ENCODE peak calls at places on chromosome X, in seven cellular contexts. One of them, this sample, is unnamed.

GRCh38 chrX:119503484-119503861 is 35.2 kb downstream of the SLC25A5 start:
- DNase-seq in GM12891: no peak
- DNase-seq in T-helper 1 cell: no peak
- DNase-seq in Kasumi-1: no peak
- DNase-seq in stimulated activated CD4-positive, alpha-beta T cell treated with anti-CD3 and anti-CD28 coated beads, Interleukin-1b, Interleukin-23, amount 100 ng/mL, for 1 hour: no peak
- DNase-seq in GM20000: no peak
- DNase-seq in NCI-H1417: no peak
- DNase-seq in this sample: no peak

GRCh38 chrX:77422886-77423648 is 24.1 kb upstream of the FGF16 start:
- DNase-seq in GM12891: no peak
- DNase-seq in T-helper 1 cell: no peak
- DNase-seq in Kasumi-1: peak
- DNase-seq in stimulated activated CD4-positive, alpha-beta T cell treated with anti-CD3 and anti-CD28 coated beads, Interleukin-1b, Interleukin-23, amount 100 ng/mL, for 1 hour: no peak
- DNase-seq in GM20000: no peak
- DNase-seq in NCI-H1417: no peak
- DNase-seq in this sample: no peak

GRCh38 chrX:155115174-155115830 is 44.0 kb downstream of the BRCC3 start:
- DNase-seq in GM12891: no peak
- DNase-seq in T-helper 1 cell: no peak
- DNase-seq in Kasumi-1: no peak
- DNase-seq in stimulated activated CD4-positive, alpha-beta T cell treated with anti-CD3 and anti-CD28 coated beads, Interleukin-1b, Interleukin-23, amount 100 ng/mL, for 1 hour: no peak
- DNase-seq in GM20000: no peak
- DNase-seq in NCI-H1417: no peak
- DNase-seq in this sample: no peak

GRCh38 chrX:97685753-97686152 is 802.0 kb downstream of the RPA4 start:
- DNase-seq in GM12891: no peak
- DNase-seq in T-helper 1 cell: no peak
- DNase-seq in Kasumi-1: peak
- DNase-seq in stimulated activated CD4-positive, alpha-beta T cell treated with anti-CD3 and anti-CD28 coated beads, Interleukin-1b, Interleukin-23, amount 100 ng/mL, for 1 hour: no peak
- DNase-seq in GM20000: peak
- DNase-seq in NCI-H1417: no peak
- DNase-seq in this sample: no peak

GRCh38 chrX:39158801-39159657 is 357.8 kb downstream of the MID1IP1 start:
- DNase-seq in GM12891: no peak
- DNase-seq in T-helper 1 cell: no peak
- DNase-seq in Kasumi-1: peak
- DNase-seq in stimulated activated CD4-positive, alpha-beta T cell treated with anti-CD3 and anti-CD28 coated beads, Interleukin-1b, Interleukin-23, amount 100 ng/mL, for 1 hour: no peak
- DNase-seq in GM20000: no peak
- DNase-seq in NCI-H1417: peak
- DNase-seq in this sample: no peak

GRCh38 chrX:110172215-110172614 is 145.7 kb downstream of the AMMECR1 start:
- DNase-seq in GM12891: peak
- DNase-seq in T-helper 1 cell: no peak
- DNase-seq in Kasumi-1: no peak
- DNase-seq in stimulated activated CD4-positive, alpha-beta T cell treated with anti-CD3 and anti-CD28 coated beads, Interleukin-1b, Interleukin-23, amount 100 ng/mL, for 1 hour: no peak
- DNase-seq in GM20000: peak
- DNase-seq in NCI-H1417: no peak
- DNase-seq in this sample: peak

GRCh38 chrX:109886122-109886761 is 116.7 kb upstream of the TMEM164 start:
- DNase-seq in GM12891: no peak
- DNase-seq in T-helper 1 cell: no peak
- DNase-seq in Kasumi-1: peak
- DNase-seq in stimulated activated CD4-positive, alpha-beta T cell treated with anti-CD3 and anti-CD28 coated beads, Interleukin-1b, Interleukin-23, amount 100 ng/mL, for 1 hour: no peak
- DNase-seq in GM20000: peak
- DNase-seq in NCI-H1417: peak
- DNase-seq in this sample: no peak

GRCh38 chrX:38468758-38469157 is 92.6 kb upstream of the TSPAN7 start:
- DNase-seq in GM12891: no peak
- DNase-seq in T-helper 1 cell: no peak
- DNase-seq in Kasumi-1: no peak
- DNase-seq in stimulated activated CD4-positive, alpha-beta T cell treated with anti-CD3 and anti-CD28 coated beads, Interleukin-1b, Interleukin-23, amount 100 ng/mL, for 1 hour: no peak
- DNase-seq in GM20000: no peak
- DNase-seq in NCI-H1417: no peak
- DNase-seq in this sample: no peak

GRCh38 chrX:28609917-28610613 is 22.8 kb downstream of the IL1RAPL1 start:
- DNase-seq in GM12891: no peak
- DNase-seq in T-helper 1 cell: no peak
- DNase-seq in Kasumi-1: no peak
- DNase-seq in stimulated activated CD4-positive, alpha-beta T cell treated with anti-CD3 and anti-CD28 coated beads, Interleukin-1b, Interleukin-23, amount 100 ng/mL, for 1 hour: no peak
- DNase-seq in GM20000: no peak
- DNase-seq in NCI-H1417: no peak
- DNase-seq in this sample: no peak

GRCh38 chrX:78437621-78438020 is 110.2 kb upstream of the CYSLTR1 start:
- DNase-seq in GM12891: no peak
- DNase-seq in T-helper 1 cell: no peak
- DNase-seq in Kasumi-1: no peak
- DNase-seq in stimulated activated CD4-positive, alpha-beta T cell treated with anti-CD3 and anti-CD28 coated beads, Interleukin-1b, Interleukin-23, amount 100 ng/mL, for 1 hour: no peak
- DNase-seq in GM20000: no peak
- DNase-seq in NCI-H1417: no peak
- DNase-seq in this sample: no peak

GRCh38 chrX:115949900-115950822 is 220.4 kb upstream of the AGTR2 start:
- DNase-seq in GM12891: no peak
- DNase-seq in T-helper 1 cell: no peak
- DNase-seq in Kasumi-1: no peak
- DNase-seq in stimulated activated CD4-positive, alpha-beta T cell treated with anti-CD3 and anti-CD28 coated beads, Interleukin-1b, Interleukin-23, amount 100 ng/mL, for 1 hour: no peak
- DNase-seq in GM20000: no peak
- DNase-seq in NCI-H1417: peak
- DNase-seq in this sample: peak

GRCh38 chrX:154072192-154072591 is 25.3 kb downstream of the MECP2 start:
- DNase-seq in GM12891: no peak
- DNase-seq in T-helper 1 cell: no peak
- DNase-seq in Kasumi-1: no peak
- DNase-seq in stimulated activated CD4-positive, alpha-beta T cell treated with anti-CD3 and anti-CD28 coated beads, Interleukin-1b, Interleukin-23, amount 100 ng/mL, for 1 hour: no peak
- DNase-seq in GM20000: no peak
- DNase-seq in NCI-H1417: no peak
- DNase-seq in this sample: no peak

GRCh38 chrX:132809581-132809980 is 148.8 kb downstream of the HS6ST2 start:
- DNase-seq in GM12891: no peak
- DNase-seq in T-helper 1 cell: no peak
- DNase-seq in Kasumi-1: no peak
- DNase-seq in stimulated activated CD4-positive, alpha-beta T cell treated with anti-CD3 and anti-CD28 coated beads, Interleukin-1b, Interleukin-23, amount 100 ng/mL, for 1 hour: no peak
- DNase-seq in GM20000: no peak
- DNase-seq in NCI-H1417: no peak
- DNase-seq in this sample: no peak

GRCh38 chrX:70477734-70478075 is 33.1 kb downstream of the DLG3 start:
- DNase-seq in GM12891: no peak
- DNase-seq in T-helper 1 cell: no peak
- DNase-seq in Kasumi-1: no peak
- DNase-seq in stimulated activated CD4-positive, alpha-beta T cell treated with anti-CD3 and anti-CD28 coated beads, Interleukin-1b, Interleukin-23, amount 100 ng/mL, for 1 hour: no peak
- DNase-seq in GM20000: no peak
- DNase-seq in NCI-H1417: no peak
- DNase-seq in this sample: no peak

GRCh38 chrX:139738581-139738980 is 30.6 kb upstream of the MCF2 start:
- DNase-seq in GM12891: no peak
- DNase-seq in T-helper 1 cell: no peak
- DNase-seq in Kasumi-1: no peak
- DNase-seq in stimulated activated CD4-positive, alpha-beta T cell treated with anti-CD3 and anti-CD28 coated beads, Interleukin-1b, Interleukin-23, amount 100 ng/mL, for 1 hour: no peak
- DNase-seq in GM20000: no peak
- DNase-seq in NCI-H1417: no peak
- DNase-seq in this sample: no peak

GRCh38 chrX:130109429-130110378 is 593 bp downstream of the ELF4 start:
- DNase-seq in GM12891: no peak
- DNase-seq in T-helper 1 cell: no peak
- DNase-seq in Kasumi-1: no peak
- DNase-seq in stimulated activated CD4-positive, alpha-beta T cell treated with anti-CD3 and anti-CD28 coated beads, Interleukin-1b, Interleukin-23, amount 100 ng/mL, for 1 hour: no peak
- DNase-seq in GM20000: no peak
- DNase-seq in NCI-H1417: no peak
- DNase-seq in this sample: no peak

GRCh38 chrX:136028383-136028984 is 43.2 kb downstream of the SLC9A6 start:
- DNase-seq in GM12891: no peak
- DNase-seq in T-helper 1 cell: no peak
- DNase-seq in Kasumi-1: peak
- DNase-seq in stimulated activated CD4-positive, alpha-beta T cell treated with anti-CD3 and anti-CD28 coated beads, Interleukin-1b, Interleukin-23, amount 100 ng/mL, for 1 hour: no peak
- DNase-seq in GM20000: peak
- DNase-seq in NCI-H1417: peak
- DNase-seq in this sample: peak

GRCh38 chrX:39665830-39666518 is 431.8 kb downstream of the BCOR start:
- DNase-seq in GM12891: no peak
- DNase-seq in T-helper 1 cell: no peak
- DNase-seq in Kasumi-1: no peak
- DNase-seq in stimulated activated CD4-positive, alpha-beta T cell treated with anti-CD3 and anti-CD28 coated beads, Interleukin-1b, Interleukin-23, amount 100 ng/mL, for 1 hour: no peak
- DNase-seq in GM20000: no peak
- DNase-seq in NCI-H1417: no peak
- DNase-seq in this sample: no peak

GRCh38 chrX:32530802-32531403 is 680.4 kb downstream of the DMD start:
- DNase-seq in GM12891: no peak
- DNase-seq in T-helper 1 cell: no peak
- DNase-seq in Kasumi-1: peak
- DNase-seq in stimulated activated CD4-positive, alpha-beta T cell treated with anti-CD3 and anti-CD28 coated beads, Interleukin-1b, Interleukin-23, amount 100 ng/mL, for 1 hour: no peak
- DNase-seq in GM20000: peak
- DNase-seq in NCI-H1417: peak
- DNase-seq in this sample: no peak

GRCh38 chrX:107775000-107775733 is 420 bp downstream of the TSC22D3 start:
- DNase-seq in GM12891: no peak
- DNase-seq in T-helper 1 cell: no peak
- DNase-seq in Kasumi-1: no peak
- DNase-seq in stimulated activated CD4-positive, alpha-beta T cell treated with anti-CD3 and anti-CD28 coated beads, Interleukin-1b, Interleukin-23, amount 100 ng/mL, for 1 hour: no peak
- DNase-seq in GM20000: no peak
- DNase-seq in NCI-H1417: no peak
- DNase-seq in this sample: no peak

GRCh38 chrX:8653956-8654355 is 78.0 kb downstream of the ANOS1 start:
- DNase-seq in GM12891: no peak
- DNase-seq in T-helper 1 cell: no peak
- DNase-seq in Kasumi-1: no peak
- DNase-seq in stimulated activated CD4-positive, alpha-beta T cell treated with anti-CD3 and anti-CD28 coated beads, Interleukin-1b, Interleukin-23, amount 100 ng/mL, for 1 hour: no peak
- DNase-seq in GM20000: no peak
- DNase-seq in NCI-H1417: no peak
- DNase-seq in this sample: no peak

GRCh38 chrX:42096262-42096939 is 173.0 kb upstream of the CASK start:
- DNase-seq in GM12891: no peak
- DNase-seq in T-helper 1 cell: no peak
- DNase-seq in Kasumi-1: no peak
- DNase-seq in stimulated activated CD4-positive, alpha-beta T cell treated with anti-CD3 and anti-CD28 coated beads, Interleukin-1b, Interleukin-23, amount 100 ng/mL, for 1 hour: no peak
- DNase-seq in GM20000: no peak
- DNase-seq in NCI-H1417: no peak
- DNase-seq in this sample: no peak

GRCh38 chrX:19954707-19955106 is 36.2 kb downstream of the BCLAF3 start:
- DNase-seq in GM12891: no peak
- DNase-seq in T-helper 1 cell: no peak
- DNase-seq in Kasumi-1: no peak
- DNase-seq in stimulated activated CD4-positive, alpha-beta T cell treated with anti-CD3 and anti-CD28 coated beads, Interleukin-1b, Interleukin-23, amount 100 ng/mL, for 1 hour: no peak
- DNase-seq in GM20000: no peak
- DNase-seq in NCI-H1417: no peak
- DNase-seq in this sample: no peak

GRCh38 chrX:41796577-41796976 is 72.6 kb downstream of the GPR82 start:
- DNase-seq in GM12891: no peak
- DNase-seq in T-helper 1 cell: no peak
- DNase-seq in Kasumi-1: no peak
- DNase-seq in stimulated activated CD4-positive, alpha-beta T cell treated with anti-CD3 and anti-CD28 coated beads, Interleukin-1b, Interleukin-23, amount 100 ng/mL, for 1 hour: no peak
- DNase-seq in GM20000: no peak
- DNase-seq in NCI-H1417: no peak
- DNase-seq in this sample: no peak

GRCh38 chrX:54481751-54482150 is 14.3 kb downstream of the FGD1 start:
- DNase-seq in GM12891: no peak
- DNase-seq in T-helper 1 cell: no peak
- DNase-seq in Kasumi-1: no peak
- DNase-seq in stimulated activated CD4-positive, alpha-beta T cell treated with anti-CD3 and anti-CD28 coated beads, Interleukin-1b, Interleukin-23, amount 100 ng/mL, for 1 hour: no peak
- DNase-seq in GM20000: no peak
- DNase-seq in NCI-H1417: no peak
- DNase-seq in this sample: no peak

GRCh38 chrX:13001961-13002671 is 27.2 kb downstream of the TMSB4X start:
- DNase-seq in GM12891: no peak
- DNase-seq in T-helper 1 cell: no peak
- DNase-seq in Kasumi-1: no peak
- DNase-seq in stimulated activated CD4-positive, alpha-beta T cell treated with anti-CD3 and anti-CD28 coated beads, Interleukin-1b, Interleukin-23, amount 100 ng/mL, for 1 hour: no peak
- DNase-seq in GM20000: no peak
- DNase-seq in NCI-H1417: no peak
- DNase-seq in this sample: no peak

GRCh38 chrX:45515262-45516215 is 314.9 kb upstream of the DIPK2B start:
- DNase-seq in GM12891: no peak
- DNase-seq in T-helper 1 cell: no peak
- DNase-seq in Kasumi-1: peak
- DNase-seq in stimulated activated CD4-positive, alpha-beta T cell treated with anti-CD3 and anti-CD28 coated beads, Interleukin-1b, Interleukin-23, amount 100 ng/mL, for 1 hour: no peak
- DNase-seq in GM20000: peak
- DNase-seq in NCI-H1417: no peak
- DNase-seq in this sample: no peak